ENCODE peak calls at places on chromosomes 7 and 10, in ten cellular contexts. N is colonic mucosa; A is adrenal gland; X is OCI-LY7; Q is A549; D is PC-9; J is CD8-positive, alpha-beta T cell; P is gastrocnemius medialis; H is cardiac muscle cell; F is transverse colon. W is an unnamed sample.

GRCh38 chr7:107219563-107220244 is 50.9 kb downstream of the HBP1 start:
- DNase-seq in N (no peak), H (no peak), F (no peak), X (no peak), P (no peak), J (no peak), A (no peak), D (no peak), Q (no peak), W (no peak)

GRCh38 chr7:81604075-81604807 is 165.6 kb downstream of the HGF start:
- DNase-seq in X (no peak), H (no peak), A (no peak), F (no peak), J (no peak), Q (no peak), P (no peak), N (no peak), D (no peak), W (no peak)

GRCh38 chr10:37774351-37774750 is 83.1 kb downstream of the ZNF248 start:
- DNase-seq in H (no peak), F (no peak), P (no peak), D (no peak), A (no peak), N (peak; percentile 27), Q (no peak), X (no peak), J (no peak), W (no peak)

GRCh38 chr10:102267748-102268147 is 22.4 kb downstream of the GBF1 start:
- DNase-seq in Q (no peak), H (no peak), N (no peak), D (no peak), F (no peak), X (no peak), A (no peak), J (no peak), P (no peak), W (no peak)

GRCh38 chr10:32738958-32739357 is 219.1 kb downstream of the ITGB1 start:
- DNase-seq in D (no peak), F (no peak), A (no peak), Q (no peak), N (no peak), J (no peak), H (no peak), X (no peak), P (no peak), W (no peak)

GRCh38 chr10:84497978-84498377 is 169.6 kb downstream of the CCSER2 start:
- DNase-seq in X (no peak), H (no peak), J (no peak), Q (no peak), N (no peak), D (no peak), F (no peak), P (no peak), A (no peak), W (no peak)

GRCh38 chr7:10703981-10704380 is 269.7 kb upstream of the PHF14 start:
- DNase-seq in H (no peak), J (no peak), N (no peak), P (no peak), X (no peak), A (no peak), F (no peak), D (no peak), Q (no peak), W (no peak)

GRCh38 chr10:44334621-44335184 is 50.2 kb downstream of the CXCL12 start:
- DNase-seq in P (peak; percentile 74), A (no peak), Q (no peak), X (no peak), D (no peak), F (no peak), J (no peak), H (no peak), N (no peak), W (no peak)

GRCh38 chr7:67462781-67463191 is 466.2 kb downstream of the TYW1 start:
- DNase-seq in J (no peak), A (peak; percentile 15), P (no peak), X (no peak), N (peak; percentile 24), H (peak; percentile 73), D (no peak), F (peak; percentile 34), Q (no peak), W (peak; percentile 67)

GRCh38 chr7:41964849-41965745 is 262.2 kb upstream of the INHBA start:
- DNase-seq in N (no peak), A (no peak), X (no peak), F (no peak), D (no peak), J (no peak), H (no peak), P (no peak), Q (no peak), W (no peak)

GRCh38 chr7:37718585-37718984 is 35.0 kb downstream of the GPR141 start:
- DNase-seq in Q (no peak), H (no peak), X (no peak), A (no peak), F (no peak), D (no peak), J (no peak), P (no peak), N (no peak), W (no peak)

GRCh38 chr10:60021324-60021723 is 115.0 kb upstream of the CCDC6 start:
- DNase-seq in J (no peak), F (no peak), X (no peak), D (no peak), A (no peak), H (no peak), N (no peak), Q (no peak), P (no peak), W (no peak)

GRCh38 chr7:102295346-102296178 is 8.9 kb downstream of the SH2B2 start:
- DNase-seq in X (no peak), A (no peak), Q (no peak), H (peak; percentile 40), F (no peak), P (peak; percentile 63), N (no peak), D (no peak), J (no peak), W (no peak)

GRCh38 chr10:63681965-63682704 is 160.9 kb downstream of the REEP3 start:
- DNase-seq in Q (no peak), F (no peak), H (no peak), D (no peak), P (no peak), J (no peak), N (no peak), X (no peak), A (peak; percentile 33), W (peak; percentile 46)

GRCh38 chr10:34960983-34961382 is 129.2 kb downstream of the CUL2 start:
- DNase-seq in J (no peak), F (no peak), A (no peak), X (no peak), H (peak; percentile 33), Q (no peak), D (no peak), N (no peak), P (peak; percentile 27), W (no peak)

DNA sequence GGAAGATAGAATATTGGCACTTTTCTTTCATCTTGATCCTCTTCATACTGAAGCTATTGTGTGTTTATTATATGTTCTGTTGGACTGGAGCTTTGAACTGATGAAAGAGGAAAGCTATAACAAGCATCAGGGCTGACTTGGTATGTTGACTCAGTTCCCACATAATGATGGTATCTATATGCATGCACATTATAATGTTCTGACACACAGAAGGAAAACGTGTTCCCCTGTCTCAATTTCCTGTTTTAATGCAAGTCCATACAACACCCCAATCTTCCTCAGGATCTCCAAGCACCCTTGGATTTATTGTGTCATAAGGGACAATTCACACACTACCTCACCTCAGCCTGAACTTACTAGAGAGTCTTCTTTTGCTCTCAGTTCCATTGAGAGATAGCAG is 8.3 kb upstream of the WASL start:
- DNase-seq in P (no peak), Q (no peak), X (no peak), F (no peak), J (no peak), A (no peak), H (no peak), D (no peak), N (no peak), W (no peak)
- H3K27ac ChIP-seq in P (no peak overlapping the region), Q (no peak overlapping the region), X (no peak overlapping the region), F (no peak overlapping the region), J (no peak overlapping the region), A (no peak overlapping the region), H (no peak overlapping the region), D (no peak overlapping the region), N (no peak overlapping the region), W (no peak overlapping the region)

GRCh38 chr10:129517680-129518057 is 50.6 kb downstream of the MGMT start:
- DNase-seq in X (no peak), P (no peak), F (no peak), Q (no peak), D (no peak), A (no peak), N (no peak), J (no peak), H (no peak), W (no peak)

GRCh38 chr10:129513312-129513711 is 46.3 kb downstream of the MGMT start:
- DNase-seq in X (no peak), P (no peak), A (no peak), J (no peak), N (no peak), F (no peak), Q (no peak), D (no peak), H (no peak), W (no peak)

GRCh38 chr10:129520440-129521080 is 53.5 kb downstream of the MGMT start:
- DNase-seq in D (no peak), J (no peak), Q (no peak), H (no peak), N (no peak), A (no peak), F (no peak), P (no peak), X (no peak), W (no peak)

GRCh38 chr10:129514568-129515451 is 47.8 kb downstream of the MGMT start:
- DNase-seq in H (no peak), A (no peak), J (no peak), F (no peak), D (no peak), Q (no peak), X (no peak), P (no peak), N (no peak), W (no peak)

GRCh38 chr10:129516846-129517679 is 50.0 kb downstream of the MGMT start:
- DNase-seq in P (no peak), N (no peak), A (no peak), X (no peak), Q (no peak), H (no peak), J (no peak), F (no peak), D (no peak), W (no peak)
- TF ChIP-seq CTCF in P (no peak), N (no peak), A (no peak), X (no peak), Q (no peak), H (no peak), J (no peak), F (no peak), D (no peak), W (no peak)

GRCh38 chr7:92639213-92639896 is 49.2 kb upstream of the FAM133B start:
- DNase-seq in N (no peak), D (no peak), Q (no peak), F (no peak), A (no peak), X (no peak), H (no peak), P (no peak), J (no peak), W (no peak)
- H3K4me1 ChIP-seq in N (peaks cover 7% of the 10 kb centered on the region), D (peaks cover 20% of the 10 kb centered on the region), Q (peaks cover 46% of the 10 kb centered on the region), F (peaks cover 12% of the 10 kb centered on the region), A (peaks cover 34% of the 10 kb centered on the region), X (no peaks in the 10 kb centered on the region), H (peaks cover 26% of the 10 kb centered on the region), P (peaks cover 15% of the 10 kb centered on the region), J (peaks cover 27% of the 10 kb centered on the region), W (no peaks in the 10 kb centered on the region)

GRCh38 chr10:67670401-67670800 is 25.6 kb downstream of the CTNNA3 start:
- DNase-seq in N (no peak), D (no peak), A (no peak), P (no peak), F (no peak), H (no peak), X (no peak), Q (no peak), J (no peak), W (no peak)
- H3K27ac ChIP-seq in N (no peak overlapping the region), D (no peak overlapping the region), A (no peak overlapping the region), P (no peak overlapping the region), F (no peak overlapping the region), H (peak overlapping the region; percentile 77), X (no peak overlapping the region), Q (no peak overlapping the region), J (no peak overlapping the region), W (no peak overlapping the region)

W was measured in prostate gland.